ENCODE peak calls at places on chromosomes 3 and 15, in four cellular contexts. I is neuronal stem cell, S is A549, T is transverse colon. W is an unnamed sample.

GRCh38 chr3:31129241-31129640 is 234.8 kb upstream of the GADL1 start:
- DNase-seq in I (no peak), S (no peak), T (no peak), W (no peak)

GRCh38 chr3:7545334-7545733 is 684.4 kb downstream of the GRM7 start:
- DNase-seq in I (no peak), S (no peak), T (no peak), W (no peak)

GRCh38 chr15:69653846-69654245 is 201.2 kb downstream of the RPLP1 start:
- DNase-seq in I (no peak), S (no peak), T (no peak), W (no peak)

GRCh38 chr3:185856652-185857051 is 31.8 kb upstream of the IGF2BP2 start:
- DNase-seq in I (no peak), S (no peak), T (no peak), W (no peak)

GRCh38 chr15:88621789-88622604 is 857 bp downstream of the AEN start:
- DNase-seq in I (no peak), S (peak), T (peak), W (no peak)

GRCh38 chr3:48926425-48927392 is 8.1 kb downstream of the ARIH2 start:
- DNase-seq in I (no peak), S (no peak), T (peak), W (no peak)

GRCh38 chr3:79140718-79141117 is 627.1 kb downstream of the ROBO1 start:
- DNase-seq in I (no peak), S (no peak), T (no peak), W (no peak)

GRCh38 chr3:43025423-43025822 is 46.3 kb downstream of the GASK1A start:
- DNase-seq in I (peak), S (no peak), T (no peak), W (no peak)

GRCh38 chr15:88568589-88568988 is 22.1 kb upstream of the DET1 start:
- DNase-seq in I (no peak), S (no peak), T (no peak), W (no peak)

GRCh38 chr15:34795267-34796081 is at the start of gene ACTC1:
- DNase-seq in I (peak), S (peak), T (no peak), W (no peak)

GRCh38 chr3:144011251-144011799 is 39.7 kb downstream of the DIPK2A start:
- DNase-seq in I (no peak), S (no peak), T (no peak), W (no peak)

GRCh38 chr3:27657404-27657803 is 64.7 kb downstream of the EOMES start:
- DNase-seq in I (no peak), S (no peak), T (no peak), W (no peak)
- H3K27ac ChIP-seq in I (no peak), S (peak), T (no peak), W (no peak)

DNA sequence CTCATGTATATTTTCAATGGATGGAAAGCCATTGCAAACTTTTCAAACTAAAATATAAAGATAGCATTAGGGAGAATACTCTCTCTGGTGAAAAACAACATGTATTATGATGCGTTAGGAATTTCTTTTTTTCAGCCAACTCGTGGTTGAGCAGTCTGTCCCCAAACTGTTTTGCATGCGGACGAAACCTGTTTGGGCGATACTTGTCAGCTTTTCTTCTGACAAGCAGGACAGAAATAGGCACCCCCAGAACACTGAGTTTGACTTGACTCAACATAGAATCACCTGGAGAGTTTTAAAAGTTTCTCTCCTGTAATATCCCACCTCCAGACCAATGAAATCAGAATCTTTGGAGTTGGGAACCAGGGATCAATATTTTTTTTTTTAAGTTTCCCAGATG is 417.5 kb upstream of the TPRG1 start:
- DNase-seq in I (no peak), S (no peak), T (no peak), W (no peak)
- H3K27ac ChIP-seq in I (no peak), S (no peak), T (no peak), W (no peak)

GRCh38 chr15:98887976-98888375 is 119.6 kb downstream of the PGPEP1L start:
- DNase-seq in I (no peak), S (no peak), T (no peak), W (no peak)
- H3K27ac ChIP-seq in I (no peak), S (peak), T (no peak), W (no peak)

DNA sequence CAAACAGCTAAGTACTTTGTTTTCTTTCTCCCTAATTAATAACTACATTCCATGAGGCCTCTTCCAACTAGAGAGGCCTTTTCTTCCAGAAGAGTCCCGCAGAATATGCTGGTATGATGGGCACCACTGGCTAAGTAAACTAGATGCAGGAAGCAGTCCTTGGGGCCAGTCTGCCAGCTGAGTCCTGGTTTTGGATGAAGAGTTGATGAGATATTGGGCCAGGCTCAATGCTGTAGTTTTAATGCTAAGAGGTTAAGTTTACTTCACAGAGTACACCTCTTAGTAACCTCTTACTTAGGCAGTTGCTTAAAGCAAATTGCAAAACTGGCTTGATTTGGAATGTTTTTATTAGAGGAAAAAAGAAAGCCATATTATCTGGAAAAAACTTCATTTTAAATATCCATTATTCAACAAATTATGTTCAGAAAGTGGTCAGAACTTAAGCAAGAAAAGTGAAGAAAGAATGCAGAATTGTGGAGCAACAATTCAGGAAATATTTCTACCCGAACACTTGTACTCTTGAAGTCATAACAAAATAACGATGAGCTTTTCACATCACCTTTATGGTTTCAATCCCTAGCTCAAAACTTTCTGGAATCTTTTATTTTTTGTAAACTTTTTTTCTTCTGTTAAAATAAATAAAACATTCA is 178.4 kb upstream of the CDIN1 start:
- DNase-seq in I (no peak), S (no peak), T (no peak), W (no peak)
- H3K27ac ChIP-seq in I (no peak), S (peak), T (no peak), W (no peak)

GRCh38 chr15:48641416-48641815 is 4.1 kb downstream of the FBN1 start:
- DNase-seq in I (no peak), S (peak), T (no peak), W (no peak)
- H3K27ac ChIP-seq in I (no peak), S (no peak), T (no peak), W (no peak)

GRCh38 chr15:50123861-50124556 is 5.0 kb upstream of the ATP8B4 start:
- DNase-seq in I (no peak), S (no peak), T (no peak), W (no peak)
- H3K27ac ChIP-seq in I (no peak), S (no peak), T (no peak), W (no peak)

DNA sequence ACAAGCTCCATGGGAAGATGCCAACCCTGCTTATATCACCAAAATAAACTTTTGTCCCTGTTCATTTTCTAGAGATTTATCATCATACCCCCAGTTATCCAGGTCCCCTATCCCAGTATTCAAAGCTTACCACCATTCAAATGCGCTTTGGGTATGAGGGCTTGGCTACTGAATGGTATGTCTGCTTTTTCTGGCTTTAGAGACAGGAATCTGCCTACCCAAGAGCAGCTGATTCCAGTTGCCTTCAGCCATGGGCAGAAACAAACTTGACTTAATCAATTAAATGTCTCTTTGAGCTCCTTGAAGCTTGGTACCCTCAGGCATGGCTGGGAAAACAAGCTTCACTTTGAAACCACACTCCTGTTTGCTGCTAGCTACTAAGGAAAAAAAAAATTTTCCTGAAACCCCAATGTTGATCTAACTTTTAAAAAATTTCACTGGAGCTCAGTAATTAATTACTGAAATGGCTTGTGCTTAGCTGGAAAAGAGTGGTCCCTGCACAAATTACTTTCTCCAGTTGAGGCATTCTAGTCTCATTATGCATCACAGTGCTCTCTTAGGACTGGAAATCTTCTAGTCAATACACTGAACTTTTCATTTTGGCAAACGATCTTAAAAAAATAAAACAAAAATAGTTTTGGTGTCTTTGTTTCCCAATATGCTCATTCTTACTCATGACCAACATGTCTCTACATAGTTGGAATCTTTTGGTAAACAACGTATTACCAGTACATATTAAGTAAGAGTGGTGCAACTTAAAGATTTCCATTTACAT is 242.8 kb downstream of the DTWD1 start:
- DNase-seq in I (no peak), S (no peak), T (no peak), W (no peak)
- H3K27ac ChIP-seq in I (no peak), S (peak), T (no peak), W (no peak)

GRCh38 chr3:38039101-38039898 is at the start of gene DLEC1:
- DNase-seq in I (peak), S (no peak), T (peak), W (peak)
- H3K27ac ChIP-seq in I (no peak), S (no peak), T (peak), W (peak)

GRCh38 chr15:39976291-39977274 is 42.7 kb downstream of the EIF2AK4 start:
- DNase-seq in I (peak), S (no peak), T (peak), W (no peak)
- H3K27ac ChIP-seq in I (peak), S (no peak), T (peak), W (peak)

W was measured in lung.